ENCODE peak calls at places on chromosomes 2 and 18, in four cellular contexts. One of them, this sample, is unnamed.

GRCh38 chr2:67234443-67234842 is 162.7 kb upstream of the ETAA1 start:
- DNase-seq in activated T-helper 1 cell treated with anti-CD3 and anti-CD28 coated beads, Interleukin-2, amount 50 U/mL, for 16 hours: no peak
- DNase-seq in ELR: peak
- DNase-seq in progenitor cell of endocrine pancreas: no peak
- DNase-seq in this sample: no peak

GRCh38 chr2:191686079-191686478 is 8.1 kb downstream of the NABP1 start:
- DNase-seq in activated T-helper 1 cell treated with anti-CD3 and anti-CD28 coated beads, Interleukin-2, amount 50 U/mL, for 16 hours: no peak
- DNase-seq in progenitor cell of endocrine pancreas: no peak
- DNase-seq in ELR: no peak
- DNase-seq in this sample: no peak

GRCh38 chr18:70044626-70045025 is 97.0 kb upstream of the CD226 start:
- DNase-seq in ELR: peak
- DNase-seq in activated T-helper 1 cell treated with anti-CD3 and anti-CD28 coated beads, Interleukin-2, amount 50 U/mL, for 16 hours: no peak
- DNase-seq in progenitor cell of endocrine pancreas: no peak
- DNase-seq in this sample: no peak

GRCh38 chr2:29522951-29523669 is 398.3 kb downstream of the ALK start:
- DNase-seq in ELR: peak
- DNase-seq in activated T-helper 1 cell treated with anti-CD3 and anti-CD28 coated beads, Interleukin-2, amount 50 U/mL, for 16 hours: no peak
- DNase-seq in progenitor cell of endocrine pancreas: no peak
- DNase-seq in this sample: no peak

GRCh38 chr2:237486334-237486818 is 675 bp upstream of the MLPH start:
- DNase-seq in activated T-helper 1 cell treated with anti-CD3 and anti-CD28 coated beads, Interleukin-2, amount 50 U/mL, for 16 hours: no peak
- DNase-seq in progenitor cell of endocrine pancreas: no peak
- DNase-seq in ELR: no peak
- DNase-seq in this sample: no peak

GRCh38 chr2:71618327-71619113 is 165.2 kb downstream of the DYSF start:
- DNase-seq in progenitor cell of endocrine pancreas: peak
- DNase-seq in activated T-helper 1 cell treated with anti-CD3 and anti-CD28 coated beads, Interleukin-2, amount 50 U/mL, for 16 hours: no peak
- DNase-seq in ELR: peak
- DNase-seq in this sample: peak

GRCh38 chr2:85133751-85134254 is 611 bp downstream of the TCF7L1 start:
- DNase-seq in progenitor cell of endocrine pancreas: peak
- DNase-seq in ELR: peak
- DNase-seq in activated T-helper 1 cell treated with anti-CD3 and anti-CD28 coated beads, Interleukin-2, amount 50 U/mL, for 16 hours: no peak
- DNase-seq in this sample: peak

GRCh38 chr2:88669371-88670214 is 21.9 kb upstream of the RPIA start:
- DNase-seq in progenitor cell of endocrine pancreas: no peak
- DNase-seq in ELR: peak
- DNase-seq in activated T-helper 1 cell treated with anti-CD3 and anti-CD28 coated beads, Interleukin-2, amount 50 U/mL, for 16 hours: no peak
- DNase-seq in this sample: no peak

GRCh38 chr2:200319587-200320337 is 13.3 kb downstream of the SPATS2L start:
- DNase-seq in progenitor cell of endocrine pancreas: no peak
- DNase-seq in ELR: peak
- DNase-seq in activated T-helper 1 cell treated with anti-CD3 and anti-CD28 coated beads, Interleukin-2, amount 50 U/mL, for 16 hours: no peak
- DNase-seq in this sample: no peak

GRCh38 chr2:116879646-116880045 is 934.8 kb upstream of the DDX18 start:
- DNase-seq in activated T-helper 1 cell treated with anti-CD3 and anti-CD28 coated beads, Interleukin-2, amount 50 U/mL, for 16 hours: no peak
- DNase-seq in ELR: no peak
- DNase-seq in progenitor cell of endocrine pancreas: no peak
- DNase-seq in this sample: no peak

GRCh38 chr18:47283476-47283875 is 32.0 kb upstream of the SKOR2 start:
- DNase-seq in activated T-helper 1 cell treated with anti-CD3 and anti-CD28 coated beads, Interleukin-2, amount 50 U/mL, for 16 hours: no peak
- DNase-seq in progenitor cell of endocrine pancreas: no peak
- DNase-seq in ELR: peak
- DNase-seq in this sample: no peak

GRCh38 chr2:46548103-46548486 is 68.7 kb downstream of the TMEM247 start:
- DNase-seq in ELR: no peak
- DNase-seq in progenitor cell of endocrine pancreas: no peak
- DNase-seq in activated T-helper 1 cell treated with anti-CD3 and anti-CD28 coated beads, Interleukin-2, amount 50 U/mL, for 16 hours: no peak
- DNase-seq in this sample: no peak

GRCh38 chr2:190477563-190478454 is 56.7 kb downstream of the NEMP2 start:
- DNase-seq in activated T-helper 1 cell treated with anti-CD3 and anti-CD28 coated beads, Interleukin-2, amount 50 U/mL, for 16 hours: no peak
- DNase-seq in progenitor cell of endocrine pancreas: no peak
- DNase-seq in ELR: no peak
- DNase-seq in this sample: no peak

GRCh38 chr2:82657066-82657465 is 1802.0 kb downstream of the SUCLG1 start:
- DNase-seq in progenitor cell of endocrine pancreas: no peak
- DNase-seq in activated T-helper 1 cell treated with anti-CD3 and anti-CD28 coated beads, Interleukin-2, amount 50 U/mL, for 16 hours: no peak
- DNase-seq in ELR: no peak
- DNase-seq in this sample: no peak

GRCh38 chr18:4299395-4299794 is 155.7 kb downstream of the DLGAP1 start:
- DNase-seq in activated T-helper 1 cell treated with anti-CD3 and anti-CD28 coated beads, Interleukin-2, amount 50 U/mL, for 16 hours: no peak
- DNase-seq in progenitor cell of endocrine pancreas: no peak
- DNase-seq in ELR: no peak
- DNase-seq in this sample: no peak

GRCh38 chr2:39059366-39059952 is 61.4 kb downstream of the SOS1 start:
- DNase-seq in ELR: peak
- DNase-seq in progenitor cell of endocrine pancreas: no peak
- DNase-seq in activated T-helper 1 cell treated with anti-CD3 and anti-CD28 coated beads, Interleukin-2, amount 50 U/mL, for 16 hours: no peak
- DNase-seq in this sample: no peak

GRCh38 chr2:196277002-196277401 is 105.6 kb upstream of the STK17B start:
- DNase-seq in activated T-helper 1 cell treated with anti-CD3 and anti-CD28 coated beads, Interleukin-2, amount 50 U/mL, for 16 hours: no peak
- DNase-seq in progenitor cell of endocrine pancreas: no peak
- DNase-seq in ELR: peak
- DNase-seq in this sample: no peak

GRCh38 chr2:143686585-143687164 is 557.5 kb downstream of the ARHGAP15 start:
- DNase-seq in progenitor cell of endocrine pancreas: no peak
- DNase-seq in ELR: peak
- DNase-seq in activated T-helper 1 cell treated with anti-CD3 and anti-CD28 coated beads, Interleukin-2, amount 50 U/mL, for 16 hours: no peak
- DNase-seq in this sample: no peak

GRCh38 chr2:108575132-108575966 is 41.1 kb downstream of the LIMS1 start:
- DNase-seq in ELR: peak
- DNase-seq in progenitor cell of endocrine pancreas: no peak
- DNase-seq in activated T-helper 1 cell treated with anti-CD3 and anti-CD28 coated beads, Interleukin-2, amount 50 U/mL, for 16 hours: no peak
- DNase-seq in this sample: no peak

GRCh38 chr2:824954-825353 is 125.7 kb upstream of the SNTG2 start:
- DNase-seq in progenitor cell of endocrine pancreas: no peak
- DNase-seq in activated T-helper 1 cell treated with anti-CD3 and anti-CD28 coated beads, Interleukin-2, amount 50 U/mL, for 16 hours: no peak
- DNase-seq in ELR: no peak
- DNase-seq in this sample: no peak

GRCh38 chr2:2573658-2574293 is 242.7 kb upstream of the MYT1L start:
- DNase-seq in ELR: peak
- DNase-seq in progenitor cell of endocrine pancreas: no peak
- DNase-seq in activated T-helper 1 cell treated with anti-CD3 and anti-CD28 coated beads, Interleukin-2, amount 50 U/mL, for 16 hours: no peak
- DNase-seq in this sample: no peak

GRCh38 chr2:84827978-84828575 is 52.8 kb downstream of the TRABD2A start:
- DNase-seq in ELR: no peak
- DNase-seq in activated T-helper 1 cell treated with anti-CD3 and anti-CD28 coated beads, Interleukin-2, amount 50 U/mL, for 16 hours: no peak
- DNase-seq in progenitor cell of endocrine pancreas: no peak
- DNase-seq in this sample: no peak

GRCh38 chr2:3054066-3054465 is 323.6 kb downstream of the EIPR1 start:
- DNase-seq in progenitor cell of endocrine pancreas: no peak
- DNase-seq in activated T-helper 1 cell treated with anti-CD3 and anti-CD28 coated beads, Interleukin-2, amount 50 U/mL, for 16 hours: no peak
- DNase-seq in ELR: no peak
- DNase-seq in this sample: no peak

GRCh38 chr18:57737661-57738060 is 65.5 kb downstream of the ATP8B1 start:
- DNase-seq in progenitor cell of endocrine pancreas: no peak
- DNase-seq in activated T-helper 1 cell treated with anti-CD3 and anti-CD28 coated beads, Interleukin-2, amount 50 U/mL, for 16 hours: no peak
- DNase-seq in ELR: peak
- DNase-seq in this sample: no peak

GRCh38 chr2:204353823-204354222 is 191.5 kb upstream of the PARD3B start:
- DNase-seq in ELR: no peak
- DNase-seq in progenitor cell of endocrine pancreas: no peak
- DNase-seq in activated T-helper 1 cell treated with anti-CD3 and anti-CD28 coated beads, Interleukin-2, amount 50 U/mL, for 16 hours: no peak
- DNase-seq in this sample: no peak

GRCh38 chr2:177279847-177280246 is 15.3 kb upstream of the NFE2L2 start:
- DNase-seq in progenitor cell of endocrine pancreas: no peak
- DNase-seq in ELR: no peak
- DNase-seq in activated T-helper 1 cell treated with anti-CD3 and anti-CD28 coated beads, Interleukin-2, amount 50 U/mL, for 16 hours: no peak
- DNase-seq in this sample: no peak

This sample was measured in type B pancreatic cell.